ENCODE peak calls at places on chromosomes 6 and 20, in eight cellular contexts. G is transverse colon, F is GM23338, Z is spleen, E is HCT116, S is breast epithelium, R is prostate gland, N is upper lobe of left lung. D is an unnamed sample.

GRCh38 chr6:28802417-28803336 is 121.1 kb downstream of the TRIM27 start:
- DNase-seq in F (peak; percentile 68), G (no peak), S (no peak), N (no peak), E (peak; percentile 58), R (no peak), Z (no peak), D (no peak)

GRCh38 chr6:117265425-117266266 is at the start of gene VGLL2:
- DNase-seq in R (no peak), G (peak; percentile 35), Z (peak; percentile 71), N (no peak), F (peak; percentile 74), E (no peak), S (no peak), D (peak; percentile 62)

GRCh38 chr20:36116813-36117441 is 37.6 kb upstream of the EPB41L1 start:
- DNase-seq in S (no peak), G (no peak), F (no peak), E (no peak), N (no peak), Z (no peak), R (no peak), D (no peak)

GRCh38 chr6:144377586-144377985 is 92.5 kb downstream of the UTRN start:
- DNase-seq in E (no peak), F (no peak), G (no peak), R (no peak), Z (no peak), N (no peak), S (no peak), D (no peak)

GRCh38 chr6:68233623-68234022 is 401.5 kb upstream of the ADGRB3 start:
- DNase-seq in S (no peak), N (no peak), R (no peak), Z (no peak), E (no peak), G (no peak), F (no peak), D (no peak)

GRCh38 chr6:137678451-137678850 is 184.3 kb upstream of the OLIG3 start:
- DNase-seq in Z (no peak), G (no peak), E (no peak), N (no peak), S (no peak), R (no peak), F (no peak), D (no peak)

GRCh38 chr6:136599324-136600011 is 49.2 kb upstream of the MAP7 start:
- DNase-seq in G (no peak), S (no peak), E (no peak), R (no peak), N (no peak), F (no peak), Z (no peak), D (no peak)

GRCh38 chr6:4961322-4962168 is 42.3 kb downstream of the RPP40 start:
- DNase-seq in S (no peak), N (no peak), E (no peak), G (no peak), F (no peak), Z (no peak), R (no peak), D (no peak)

GRCh38 chr20:56826971-56827645 is 198.0 kb downstream of the TFAP2C start:
- DNase-seq in R (peak; percentile 30), S (no peak), N (no peak), Z (no peak), E (no peak), F (no peak), G (no peak), D (peak; percentile 86)

GRCh38 chr6:154239392-154239791 is 117.2 kb downstream of the IPCEF1 start:
- DNase-seq in G (no peak), S (no peak), Z (no peak), N (no peak), R (no peak), F (no peak), E (no peak), D (no peak)

GRCh38 chr20:57654998-57655811 is 35.0 kb upstream of the ZBP1 start:
- DNase-seq in S (peak; percentile 33), F (peak; percentile 58), E (no peak), Z (peak; percentile 70), G (no peak), R (peak; percentile 7), N (peak; percentile 18), D (peak; percentile 61)

GRCh38 chr6:103284835-103285234 is 1574.9 kb downstream of the HACE1 start:
- DNase-seq in R (no peak), G (no peak), E (no peak), Z (no peak), N (no peak), S (no peak), F (no peak), D (no peak)

GRCh38 chr20:62762801-62763368 is 33.4 kb upstream of the MRGBP start:
- DNase-seq in S (no peak), N (no peak), G (no peak), R (no peak), Z (peak; percentile 53), F (no peak), E (no peak), D (no peak)

GRCh38 chr6:108452725-108453195 is 108.0 kb upstream of the FOXO3 start:
- DNase-seq in Z (no peak), R (no peak), E (no peak), F (peak; percentile 71), N (no peak), S (no peak), G (no peak), D (no peak)

GRCh38 chr6:82270791-82271392 is 23.3 kb upstream of the IBTK start:
- DNase-seq in F (peak; percentile 74), E (peak; percentile 24), R (no peak), N (no peak), G (no peak), Z (no peak), S (no peak), D (no peak)

GRCh38 chr6:139369568-139370046 is 4.8 kb downstream of the CITED2 start:
- DNase-seq in S (no peak), F (peak; percentile 74), G (no peak), N (no peak), E (no peak), Z (no peak), R (no peak), D (no peak)

GRCh38 chr20:10863337-10864060 is 189.7 kb upstream of the JAG1 start:
- DNase-seq in N (no peak), G (no peak), Z (no peak), R (no peak), E (peak; percentile 23), F (peak; percentile 11), S (no peak), D (no peak)

GRCh38 chr6:106517699-106518098 is 111.6 kb downstream of the RTN4IP1 start:
- DNase-seq in E (no peak), R (no peak), N (no peak), G (no peak), Z (no peak), F (no peak), S (no peak), D (no peak)

GRCh38 chr6:3376888-3377535 is 79.8 kb downstream of the SLC22A23 start:
- DNase-seq in E (no peak), S (no peak), G (no peak), N (no peak), Z (no peak), R (no peak), F (no peak), D (no peak)

GRCh38 chr20:6157345-6157744 is 34.5 kb upstream of the FERMT1 start:
- DNase-seq in G (no peak), F (peak; percentile 21), S (no peak), Z (no peak), R (no peak), E (no peak), N (no peak), D (no peak)

GRCh38 chr20:16490696-16491095 is 82.6 kb downstream of the KIF16B start:
- DNase-seq in R (no peak), F (no peak), Z (no peak), N (no peak), E (no peak), S (no peak), G (no peak), D (no peak)

GRCh38 chr6:138555294-138555988 is 56.1 kb upstream of the NHSL1 start:
- DNase-seq in R (no peak), N (peak; percentile 33), E (no peak), Z (no peak), G (no peak), S (no peak), F (peak; percentile 86), D (no peak)

GRCh38 chr6:113630365-113630737 is 226.8 kb upstream of the MARCKS start:
- DNase-seq in E (no peak), R (no peak), N (no peak), S (no peak), F (no peak), G (no peak), Z (no peak), D (no peak)

DNA sequence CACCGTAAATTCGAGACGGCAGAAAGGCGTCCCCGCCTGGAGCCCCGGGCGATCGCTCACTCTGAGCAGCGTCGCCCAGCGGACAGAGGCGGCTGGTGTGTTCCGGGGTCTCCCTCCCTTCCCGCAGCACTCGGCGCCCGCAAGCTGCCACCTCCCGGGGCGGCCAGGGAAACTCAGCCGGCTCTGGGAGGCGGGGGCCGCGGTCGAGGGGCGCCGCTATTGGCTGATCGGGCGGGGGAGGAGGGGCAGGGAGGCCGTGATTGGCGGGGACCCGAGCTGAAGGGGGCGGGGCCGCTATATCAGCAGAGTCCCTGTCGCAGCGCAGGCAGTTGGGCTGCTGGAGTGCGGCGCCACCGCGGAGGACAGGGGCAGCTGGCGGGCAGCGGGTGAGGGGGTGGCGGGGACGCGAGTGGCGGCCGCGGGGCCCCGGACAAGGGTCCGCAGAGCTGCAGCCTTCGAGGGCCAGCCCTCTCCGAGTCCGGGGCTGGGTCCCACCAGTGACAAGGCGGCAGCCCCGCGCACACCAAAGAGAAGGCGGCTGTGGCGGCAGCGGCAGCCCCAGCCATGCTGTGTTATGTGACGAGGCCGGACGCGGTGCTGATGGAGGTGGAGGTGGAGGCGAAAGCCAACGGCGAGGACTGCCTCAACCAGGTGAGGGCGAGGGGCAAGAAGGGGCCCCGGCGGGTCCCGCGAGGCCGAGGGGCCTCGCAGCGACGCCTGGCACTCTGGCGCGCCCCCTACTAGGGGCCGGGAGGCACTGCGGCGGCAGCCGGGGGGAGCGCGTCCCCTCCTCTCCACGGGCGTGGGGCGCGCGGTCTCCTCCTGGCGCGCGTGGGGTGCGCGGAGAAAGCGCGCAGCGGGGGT is at the start of gene MYLIP:
- DNase-seq in S (peak; percentile 99), G (peak; percentile 99), E (peak; percentile 81), F (peak; percentile 97), N (peak; percentile 97), Z (peak; percentile 99), R (peak; percentile 98), D (peak; percentile 99)
- TF ChIP-seq POLR2AphosphoS5 in S (peak; percentile 100), G (peak; percentile 100), E (peak; percentile 99), F (peak; percentile 100), N (peak; percentile 100), Z (peak; percentile 100), R (peak; percentile 97), D (peak; percentile 99)

GRCh38 chr6:43170452-43171283 is at the start of gene SRF:
- DNase-seq in N (peak; percentile 99), S (peak; percentile 99), F (peak; percentile 100), Z (peak; percentile 99), G (peak; percentile 100), E (peak; percentile 98), R (peak; percentile 100), D (peak; percentile 100)
- H3K4me3 ChIP-seq in N (peak within 1 kb of the TSS; percentile 97), S (peak within 1 kb of the TSS; percentile 97), F (peak within 1 kb of the TSS; percentile 91), Z (peak within 1 kb of the TSS; percentile 79), G (peak within 1 kb of the TSS; percentile 95), E (peak within 1 kb of the TSS; percentile 84), R (peak within 1 kb of the TSS; percentile 96), D (peak within 1 kb of the TSS; percentile 94)

GRCh38 chr6:135014353-135014832 is 40.2 kb downstream of the HBS1L start:
- DNase-seq in G (no peak), Z (no peak), F (no peak), S (no peak), N (no peak), R (no peak), E (no peak), D (no peak)
- TF ChIP-seq POLR2AphosphoS5 in G (no peak), Z (no peak), F (no peak), S (no peak), N (no peak), R (no peak), E (no peak), D (no peak)

GRCh38 chr20:38161412-38161774 is 3.7 kb downstream of the TGM2 start:
- DNase-seq in N (no peak), R (no peak), F (no peak), E (no peak), S (no peak), G (no peak), Z (peak; percentile 52), D (no peak)
- H3K4me3 ChIP-seq in N (no peak overlapping the region), R (no peak overlapping the region), F (no peak overlapping the region), E (no peak overlapping the region), S (no peak overlapping the region), G (no peak overlapping the region), Z (no peak overlapping the region), D (no peak overlapping the region)